ENCODE peak calls at places on chromosomes 1 and 21, in five cellular contexts. L is fibroblast of pulmonary artery, B is upper lobe of right lung, D is MM.1S, K is aorta. G is an unnamed sample.

GRCh38 chr1:185541861-185542260 is 192.3 kb upstream of the HMCN1 start:
- DNase-seq in D (no peak), B (no peak), K (no peak), L (peak), G (no peak)

GRCh38 chr1:32068891-32069590 is 3.7 kb upstream of the TMEM39B start:
- DNase-seq in D (no peak), K (no peak), B (no peak), L (peak), G (no peak)

GRCh38 chr1:29251164-29252130 is 15.1 kb downstream of the PTPRU start:
- DNase-seq in B (no peak), K (no peak), D (no peak), L (no peak), G (no peak)

GRCh38 chr1:209692745-209693504 is 11.7 kb upstream of the HSD11B1 start:
- DNase-seq in D (peak), L (peak), K (peak), B (peak), G (peak)

GRCh38 chr1:151989131-151989868 is 4.4 kb downstream of the S100A10 start:
- DNase-seq in L (peak), D (no peak), B (peak), K (peak), G (no peak)

GRCh38 chr1:25427696-25428095 is 3.0 kb upstream of the MACO1 start:
- DNase-seq in D (no peak), B (no peak), K (no peak), L (no peak), G (no peak)

GRCh38 chr21:34836103-34836932 is 167.5 kb downstream of the CLIC6 start:
- DNase-seq in K (peak), B (peak), L (peak), D (no peak), G (no peak)

GRCh38 chr1:165073402-165074007 is 283.0 kb downstream of the LMX1A start:
- DNase-seq in D (peak), L (peak), B (no peak), K (no peak), G (peak)

GRCh38 chr1:106344494-106344893 is 712.0 kb upstream of the PRMT6 start:
- DNase-seq in D (no peak), L (no peak), K (no peak), B (no peak), G (no peak)

GRCh38 chr1:3450202-3450863 is 4.1 kb upstream of the ARHGEF16 start:
- DNase-seq in L (no peak), K (no peak), D (no peak), B (no peak), G (no peak)

GRCh38 chr21:36813071-36813470 is 114.2 kb downstream of the SIM2 start:
- DNase-seq in K (no peak), B (no peak), D (no peak), L (peak), G (no peak)

GRCh38 chr21:40300300-40300699 is 433.1 kb downstream of the PCP4 start:
- DNase-seq in B (no peak), K (no peak), D (no peak), L (no peak), G (no peak)

GRCh38 chr1:3308053-3308452 is 146.4 kb upstream of the ARHGEF16 start:
- DNase-seq in B (no peak), D (no peak), L (no peak), K (no peak), G (no peak)

GRCh38 chr1:212712451-212713303 is 13.0 kb upstream of the BATF3 start:
- DNase-seq in B (no peak), L (peak), D (peak), K (no peak), G (peak)

GRCh38 chr21:41361786-41362604 is at the start of gene MX2:
- DNase-seq in B (peak), D (peak), K (peak), L (peak), G (peak)

GRCh38 chr1:15683411-15684039 is 595 bp upstream of the PLEKHM2 start:
- DNase-seq in B (peak), L (no peak), K (no peak), D (no peak), G (no peak)

GRCh38 chr21:45941338-45941710 is 40.2 kb upstream of the COL6A1 start:
- DNase-seq in D (no peak), K (no peak), L (no peak), B (no peak), G (no peak)

GRCh38 chr1:208272311-208272710 is 28.1 kb upstream of the PLXNA2 start:
- DNase-seq in K (no peak), D (peak), L (no peak), B (no peak), G (no peak)

GRCh38 chr21:36465481-36465880 is 14.4 kb downstream of the CLDN14 start:
- DNase-seq in D (no peak), K (no peak), L (no peak), B (no peak), G (no peak)

GRCh38 chr1:111366256-111366655 is 61.3 kb downstream of the OVGP1 start:
- DNase-seq in B (no peak), L (peak), K (no peak), D (no peak), G (no peak)

GRCh38 chr21:37341254-37341960 is 25.2 kb upstream of the DYRK1A start:
- DNase-seq in K (no peak), L (no peak), B (no peak), D (no peak), G (no peak)

GRCh38 chr1:36223373-36223995 is 759 bp upstream of the THRAP3 start:
- DNase-seq in K (no peak), L (peak), D (peak), B (no peak), G (peak)

GRCh38 chr1:6497215-6497866 is 5.9 kb upstream of the PLEKHG5 start:
- DNase-seq in L (peak), B (no peak), D (peak), K (peak), G (peak)

GRCh38 chr1:7384121-7384520 is 387.0 kb upstream of the VAMP3 start:
- DNase-seq in L (no peak), K (peak), B (no peak), D (no peak), G (no peak)

GRCh38 chr1:206782448-206782847 is 10.2 kb upstream of the IL10 start:
- DNase-seq in B (no peak), L (no peak), D (peak), K (no peak), G (peak)

GRCh38 chr1:16019580-16020277 is 1.9 kb upstream of the HSPB7 start:
- DNase-seq in B (no peak), D (no peak), L (no peak), K (peak), G (no peak)

GRCh38 chr21:45433301-45433700 is 28.3 kb downstream of the COL18A1 start:
- DNase-seq in B (no peak), D (no peak), K (no peak), L (no peak), G (no peak)

GRCh38 chr1:245169391-245169790 is 14.6 kb downstream of the KIF26B start:
- DNase-seq in D (no peak), B (no peak), K (no peak), L (no peak), G (no peak)

GRCh38 chr1:185376840-185377635 is 60.0 kb upstream of the IVNS1ABP start:
- DNase-seq in B (no peak), K (no peak), D (no peak), L (peak), G (no peak)

GRCh38 chr1:54540891-54541290 is 7.1 kb upstream of the ACOT11 start:
- DNase-seq in K (no peak), D (no peak), B (no peak), L (no peak), G (no peak)

GRCh38 chr21:41573902-41574690 is 66.1 kb upstream of the TMPRSS2 start:
- DNase-seq in D (no peak), B (no peak), K (no peak), L (no peak), G (no peak)

GRCh38 chr1:11674488-11674887 is 6.5 kb downstream of the MAD2L2 start:
- DNase-seq in L (no peak), B (no peak), K (no peak), D (no peak), G (no peak)

GRCh38 chr1:94743866-94744265 is 76.3 kb upstream of the SLC44A3 start:
- DNase-seq in K (no peak), B (no peak), D (no peak), L (peak), G (no peak)

GRCh38 chr1:16026723-16027484 is 5.1 kb downstream of the CLCNKA start:
- DNase-seq in D (peak), B (no peak), L (no peak), K (no peak), G (no peak)

GRCh38 chr1:234969630-234970370 is 158.8 kb downstream of the TOMM20 start:
- DNase-seq in K (peak), D (no peak), B (peak), L (peak), G (no peak)

GRCh38 chr1:163273766-163274441 is 47.9 kb upstream of the NUF2 start:
- DNase-seq in L (no peak), K (no peak), D (no peak), B (no peak), G (no peak)

GRCh38 chr1:64019818-64020217 is 183.6 kb upstream of the UBE2U start:
- DNase-seq in B (no peak), D (peak), L (peak), K (no peak), G (no peak)
- H3K4me3 ChIP-seq in B (peak), D (peak), L (no peak), K (no peak), G (no peak)

DNA sequence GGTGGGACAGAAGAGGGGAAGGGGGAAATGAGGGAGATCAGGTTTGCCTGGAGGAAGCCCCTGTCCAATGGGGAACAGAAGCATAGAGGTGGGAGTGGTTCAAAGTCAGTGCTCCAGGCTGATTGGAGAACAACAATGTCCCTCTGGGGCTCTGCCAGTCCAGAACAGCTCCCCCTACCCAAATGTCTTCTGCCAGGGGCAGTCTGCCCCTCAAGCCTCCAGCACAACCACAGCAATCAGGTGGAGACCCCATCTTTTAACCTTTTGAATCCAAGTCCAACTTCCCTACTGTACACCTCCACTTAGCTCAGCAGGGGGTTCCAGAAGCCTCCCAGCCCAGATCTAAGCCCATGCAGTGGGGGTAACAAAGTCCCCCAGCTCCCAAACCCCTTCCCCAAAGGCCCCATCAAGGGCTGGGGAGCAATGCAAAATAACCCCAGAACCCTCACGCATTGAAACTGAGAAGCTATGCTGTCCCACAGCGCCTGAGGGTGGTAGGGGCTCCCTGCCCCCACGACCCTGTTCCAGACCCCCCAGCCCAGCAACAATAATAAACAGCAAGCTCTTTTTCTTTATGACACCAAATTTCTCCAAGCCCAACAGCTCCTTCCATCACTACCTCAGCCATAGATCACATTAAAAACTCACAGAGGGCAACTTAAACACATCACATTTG is 3.3 kb downstream of the AHDC1 start:
- DNase-seq in K (no peak), L (peak), B (no peak), D (no peak), G (no peak)
- H3K4me3 ChIP-seq in K (no peak), L (peak), B (peak), D (no peak), G (no peak)

DNA sequence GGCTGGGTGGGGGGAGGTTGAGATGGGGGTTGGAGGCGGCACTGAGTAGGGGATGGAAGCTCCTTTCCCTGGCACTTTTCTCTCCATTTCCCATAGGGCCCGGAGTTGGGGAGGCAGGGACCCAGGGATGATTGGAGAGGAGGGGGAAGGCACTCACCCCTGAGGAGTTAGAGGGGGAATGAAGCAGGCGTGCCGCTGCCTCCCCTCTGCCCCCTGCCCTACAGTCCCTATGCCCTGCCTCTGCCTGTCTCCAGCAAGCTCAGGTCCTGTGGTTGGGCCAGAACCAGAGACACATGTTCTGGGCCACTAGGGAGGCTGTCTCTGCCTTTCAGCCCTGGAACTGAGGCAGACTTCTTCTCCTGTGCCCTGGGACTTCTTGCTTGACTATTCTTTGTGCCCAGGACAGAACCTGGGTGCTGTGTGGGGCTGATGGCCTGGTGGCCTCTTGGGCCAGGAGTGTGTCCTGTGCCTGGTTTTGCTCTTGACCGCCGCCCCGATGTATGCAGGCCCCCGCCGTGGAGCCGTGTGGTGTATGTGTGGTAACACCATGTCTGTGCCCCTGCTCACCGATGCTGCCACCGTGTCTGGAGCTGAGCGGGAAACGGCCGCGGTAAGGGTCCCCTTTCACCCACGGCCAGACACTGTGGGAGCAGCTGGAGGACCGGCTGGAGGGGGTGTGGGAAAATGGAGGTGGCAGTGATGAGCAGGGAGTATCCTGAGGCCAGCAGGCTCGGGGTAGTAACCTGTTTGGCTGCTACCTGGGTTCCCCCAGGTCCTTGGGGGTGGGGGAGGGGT is 1.4 kb downstream of the LYPLA2 start:
- DNase-seq in B (peak), L (no peak), K (no peak), D (no peak), G (no peak)
- H3K4me3 ChIP-seq in B (peak), L (peak), K (no peak), D (peak), G (peak)

DNA sequence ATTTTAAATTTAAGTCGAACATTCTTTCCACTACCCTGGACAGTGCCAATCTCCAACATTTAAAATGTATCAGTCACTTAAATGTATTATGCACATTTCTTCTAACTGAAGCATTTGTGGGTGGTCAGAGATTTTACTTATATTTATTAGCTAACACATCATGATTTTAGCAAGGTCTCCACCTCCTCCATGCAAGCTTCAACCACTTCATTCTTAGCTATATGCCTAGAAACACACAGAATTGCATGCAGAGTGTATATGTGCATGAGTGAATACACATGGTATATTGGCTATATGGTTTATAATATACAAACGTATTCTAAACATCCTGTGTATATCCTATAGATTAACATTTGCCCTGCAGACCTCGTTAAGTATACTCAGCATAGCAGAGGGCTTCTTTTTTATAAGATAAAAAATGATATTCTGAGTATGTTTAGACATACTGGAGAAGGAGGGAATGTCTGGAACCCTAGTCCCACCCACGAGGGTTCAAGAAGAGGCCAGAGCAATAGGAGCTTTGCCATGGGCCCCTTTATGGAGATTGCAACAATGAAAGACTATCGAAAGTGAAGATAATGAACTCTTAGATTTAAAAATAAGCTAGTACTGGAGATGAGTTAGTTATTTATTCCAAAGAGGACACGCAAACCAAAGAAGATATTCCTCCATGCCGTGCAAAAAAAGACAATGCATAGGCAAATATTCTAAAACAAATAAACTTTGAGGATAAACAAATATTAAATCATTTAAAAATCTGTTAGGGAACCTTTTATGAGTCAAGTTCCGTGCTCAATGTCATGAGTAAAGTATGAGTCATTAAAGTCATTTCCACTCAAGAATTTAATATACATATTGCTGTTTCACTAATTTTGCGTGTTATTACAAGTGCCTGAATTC is 480.4 kb downstream of the SIPA1L2 start:
- DNase-seq in D (no peak), B (no peak), L (peak), K (no peak), G (no peak)
- H3K4me3 ChIP-seq in D (no peak), B (no peak), L (peak), K (no peak), G (no peak)

GRCh38 chr1:203126866-203127671 is 457 bp upstream of the ADORA1 start:
- DNase-seq in K (no peak), D (no peak), L (no peak), B (no peak), G (no peak)
- H3K4me3 ChIP-seq in K (peak), D (peak), L (peak), B (peak), G (peak)

GRCh38 chr1:38029081-38029681 is 16.6 kb downstream of the UTP11 start:
- DNase-seq in L (peak), D (peak), K (no peak), B (no peak), G (no peak)

GRCh38 chr1:38027201-38028104 is 14.9 kb downstream of the UTP11 start:
- DNase-seq in K (no peak), B (peak), L (no peak), D (no peak), G (no peak)

GRCh38 chr1:38029725-38030511 is 16.7 kb downstream of the POU3F1 start:
- DNase-seq in L (peak), D (peak), K (no peak), B (no peak), G (no peak)

GRCh38 chr1:38028105-38028591 is 15.6 kb downstream of the UTP11 start:
- DNase-seq in K (no peak), L (no peak), B (peak), D (peak), G (no peak)

GRCh38 chr1:38028671-38029070 is 16.1 kb downstream of the UTP11 start:
- DNase-seq in B (no peak), D (peak), K (no peak), L (no peak), G (no peak)
- H3K4me3 ChIP-seq in B (no peak), D (peak), K (no peak), L (no peak), G (no peak)

DNA sequence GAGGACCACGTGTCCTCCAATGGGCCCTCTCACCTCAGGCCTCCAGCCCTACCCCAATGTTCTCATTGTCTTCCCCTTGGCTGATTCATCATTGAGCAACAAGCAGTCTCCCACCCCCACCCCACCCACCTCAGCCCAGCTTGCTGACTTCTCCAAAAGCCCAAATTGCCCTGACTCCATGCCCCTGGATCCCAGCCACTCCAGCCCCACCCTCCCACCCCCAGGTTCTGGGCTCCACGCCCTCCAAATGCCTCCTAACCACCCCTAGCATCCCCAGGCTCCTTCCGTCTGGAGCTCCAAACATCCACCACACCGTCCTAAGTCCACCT is 1.9 kb downstream of the S100A16 start:
- DNase-seq in B (no peak), D (no peak), K (no peak), L (peak), G (no peak)
- H3K4me3 ChIP-seq in B (no peak), D (no peak), K (no peak), L (peak), G (no peak)

GRCh38 chr1:90837420-90837819 is 120.3 kb upstream of the BARHL2 start:
- DNase-seq in B (no peak), K (no peak), L (no peak), D (no peak), G (no peak)

GRCh38 chr1:90835661-90836344 is 118.7 kb upstream of the BARHL2 start:
- DNase-seq in D (no peak), L (no peak), B (no peak), K (peak), G (no peak)

GRCh38 chr1:90834354-90835171 is 117.5 kb upstream of the BARHL2 start:
- DNase-seq in L (no peak), B (no peak), K (no peak), D (no peak), G (no peak)

GRCh38 chr1:90835172-90835660 is 118.1 kb upstream of the BARHL2 start:
- DNase-seq in D (no peak), K (no peak), L (no peak), B (no peak), G (no peak)

GRCh38 chr1:90836345-90836679 is 119.2 kb upstream of the BARHL2 start:
- DNase-seq in L (no peak), D (no peak), B (no peak), K (no peak), G (no peak)
- H3K4me3 ChIP-seq in L (no peak), D (no peak), B (peak), K (peak), G (no peak)